ENCODE peak calls at places on chromosome 19, in eight cellular contexts. K is GM23248; X is pancreas; B is naive thymus-derived CD4-positive, alpha-beta T cell; S is colonic mucosa; A is body of pancreas; F is iPS DF 6.9; C is psoas muscle. P is an unnamed sample. For H3K9me3 and H3K27me3, the result is how much of the 10 kb centered on the place peaks cover.

GRCh38 chr19:31448221-31448657 is 99.0 kb upstream of the TSHZ3 start:
- DNase-seq in K (peak), X (peak), B (no peak), S (peak), A (peak), F (no peak), C (peak), P (no peak)

GRCh38 chr19:44808463-44809371 is at the start of gene BCAM:
- DNase-seq in K (peak), X (peak), B (no peak), S (peak), A (peak), F (no peak), C (peak), P (no peak)

GRCh38 chr19:21823224-21823623 is 12.8 kb downstream of the ZNF43 start:
- DNase-seq in K (no peak), X (no peak), B (no peak), S (no peak), A (no peak), F (no peak), C (no peak), P (no peak)

GRCh38 chr19:40607311-40607871 is 6.2 kb downstream of the LTBP4 start:
- DNase-seq in K (no peak), X (peak), B (no peak), S (peak), A (no peak), F (no peak), C (no peak), P (no peak)

GRCh38 chr19:18660051-18660910 is 23.2 kb upstream of the CRTC1 start:
- DNase-seq in K (peak), X (no peak), B (no peak), S (no peak), A (peak), F (no peak), C (peak), P (no peak)

GRCh38 chr19:27776524-27776923 is 1436.4 kb downstream of the UQCRFS1 start:
- DNase-seq in K (no peak), X (no peak), B (no peak), S (no peak), A (no peak), F (no peak), C (no peak), P (no peak)

GRCh38 chr19:1853295-1854031 is 5.2 kb upstream of the REXO1 start:
- DNase-seq in K (peak), X (peak), B (peak), S (peak), A (peak), F (no peak), C (peak), P (peak)

GRCh38 chr19:39325778-39326680 is 5.4 kb upstream of the LRFN1 start:
- DNase-seq in K (peak), X (no peak), B (no peak), S (no peak), A (no peak), F (no peak), C (no peak), P (no peak)

GRCh38 chr19:41192574-41193419 is at the start of gene CYP2S1:
- DNase-seq in K (peak), X (no peak), B (no peak), S (peak), A (no peak), F (no peak), C (no peak), P (no peak)

GRCh38 chr19:7196721-7197168 is 97.5 kb downstream of the INSR start:
- DNase-seq in K (peak), X (no peak), B (no peak), S (peak), A (peak), F (no peak), C (peak), P (no peak)

GRCh38 chr19:1161716-1162115 is 12.4 kb downstream of the SBNO2 start:
- DNase-seq in K (peak), X (no peak), B (no peak), S (no peak), A (no peak), F (no peak), C (peak), P (no peak)

GRCh38 chr19:48625891-48626327 is 6.6 kb downstream of the SPHK2 start:
- DNase-seq in K (no peak), X (peak), B (no peak), S (peak), A (no peak), F (no peak), C (no peak), P (no peak)

GRCh38 chr19:2164020-2164988 is 571 bp downstream of the DOT1L start:
- DNase-seq in K (peak), X (peak), B (no peak), S (peak), A (no peak), F (no peak), C (no peak), P (no peak)

GRCh38 chr19:17125728-17126677 is 50.4 kb downstream of the MYO9B start:
- DNase-seq in K (peak), X (no peak), B (peak), S (peak), A (peak), F (no peak), C (peak), P (peak)

GRCh38 chr19:45352062-45352461 is 11.5 kb downstream of the KLC3 start:
- DNase-seq in K (no peak), X (no peak), B (no peak), S (no peak), A (no peak), F (no peak), C (no peak), P (no peak)

GRCh38 chr19:17579523-17580244 is 24.2 kb downstream of the COLGALT1 start:
- DNase-seq in K (peak), X (peak), B (no peak), S (peak), A (peak), F (peak), C (peak), P (no peak)

GRCh38 chr19:48332662-48333466 is 7.5 kb downstream of the EMP3 start:
- DNase-seq in K (peak), X (peak), B (peak), S (peak), A (peak), F (no peak), C (peak), P (peak)

GRCh38 chr19:46392252-46392801 is 21.0 kb downstream of the CCDC8 start:
- DNase-seq in K (peak), X (peak), B (no peak), S (no peak), A (peak), F (no peak), C (no peak), P (no peak)

GRCh38 chr19:18685597-18686164 is 2.2 kb downstream of the CRTC1 start:
- DNase-seq in K (peak), X (peak), B (no peak), S (no peak), A (no peak), F (no peak), C (no peak), P (no peak)

GRCh38 chr19:3609779-3610719 is 3.4 kb upstream of the TBXA2R start:
- DNase-seq in K (peak), X (no peak), B (no peak), S (no peak), A (no peak), F (no peak), C (no peak), P (no peak)

GRCh38 chr19:18657590-18658365 is 20.9 kb downstream of the KLHL26 start:
- DNase-seq in K (peak), X (no peak), B (no peak), S (no peak), A (peak), F (no peak), C (peak), P (no peak)

GRCh38 chr19:48873476-48874308 is 1.5 kb downstream of the PPP1R15A start:
- DNase-seq in K (peak), X (peak), B (no peak), S (no peak), A (no peak), F (no peak), C (no peak), P (no peak)

GRCh38 chr19:1189419-1189818 is 15.4 kb upstream of the SBNO2 start:
- DNase-seq in K (no peak), X (no peak), B (no peak), S (no peak), A (no peak), F (no peak), C (no peak), P (no peak)

GRCh38 chr19:48698046-48698445 is 2.3 kb downstream of the FUT2 start:
- DNase-seq in K (peak), X (no peak), B (no peak), S (peak), A (peak), F (no peak), C (no peak), P (no peak)

GRCh38 chr19:4692275-4693077 is 22.3 kb upstream of the MYDGF start:
- DNase-seq in K (no peak), X (peak), B (no peak), S (no peak), A (no peak), F (no peak), C (no peak), P (no peak)

GRCh38 chr19:39599116-39599515 is 3.2 kb upstream of the LGALS13 start:
- DNase-seq in K (peak), X (no peak), B (no peak), S (no peak), A (no peak), F (no peak), C (no peak), P (no peak)

GRCh38 chr19:7565332-7565731 is 29.8 kb downstream of the PNPLA6 start:
- DNase-seq in K (no peak), X (no peak), B (no peak), S (no peak), A (no peak), F (no peak), C (no peak), P (no peak)

GRCh38 chr19:20367811-20368294 is 197.7 kb downstream of the ZNF737 start:
- DNase-seq in K (no peak), X (no peak), B (no peak), S (no peak), A (peak), F (peak), C (no peak), P (no peak)

DNA sequence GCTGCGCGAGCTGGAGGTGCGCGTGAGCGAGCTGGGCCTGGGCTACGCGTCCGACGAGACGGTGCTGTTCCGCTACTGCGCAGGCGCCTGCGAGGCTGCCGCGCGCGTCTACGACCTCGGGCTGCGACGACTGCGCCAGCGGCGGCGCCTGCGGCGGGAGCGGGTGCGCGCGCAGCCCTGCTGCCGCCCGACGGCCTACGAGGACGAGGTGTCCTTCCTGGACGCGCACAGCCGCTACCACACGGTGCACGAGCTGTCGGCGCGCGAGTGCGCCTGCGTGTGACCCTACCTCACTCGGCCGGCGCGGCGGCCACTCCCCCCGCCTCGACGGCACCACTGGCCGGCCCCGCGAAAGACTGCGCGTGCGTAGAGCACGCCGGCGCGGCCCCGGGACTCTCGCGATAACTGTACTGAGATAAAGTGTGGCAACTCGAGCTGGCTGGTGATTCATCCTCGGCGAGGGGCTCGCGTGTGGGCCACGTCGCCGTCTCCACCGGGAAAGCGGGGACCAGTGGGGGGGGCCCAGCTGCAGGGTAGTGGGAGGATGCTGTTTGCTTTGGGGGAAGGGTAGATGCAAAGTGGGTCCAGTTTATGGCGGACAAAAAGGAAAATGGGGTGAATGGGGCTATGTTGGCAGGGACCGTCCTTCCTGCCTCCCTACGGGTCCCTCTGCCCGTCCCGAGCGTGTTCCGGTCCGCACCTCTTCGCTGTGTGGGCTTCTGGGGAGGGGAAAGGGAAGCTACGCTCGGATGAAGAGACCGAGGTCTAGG is 11.4 kb downstream of the FUT6 start:
- DNase-seq in K (peak), X (peak), B (peak), S (peak), A (peak), F (peak), C (peak), P (peak)
- H3K9me3 ChIP-seq in K (under half), X (under half), B (under half), S (under half), A (under half), F (under half), C (under half), P (under half)

GRCh38 chr19:50269653-50270052 is 59.5 kb downstream of the KCNC3 start:
- DNase-seq in K (no peak), X (no peak), B (no peak), S (no peak), A (no peak), F (no peak), C (no peak), P (no peak)

GRCh38 chr19:50272263-50272897 is 56.8 kb downstream of the KCNC3 start:
- DNase-seq in K (no peak), X (peak), B (no peak), S (no peak), A (no peak), F (no peak), C (no peak), P (no peak)

GRCh38 chr19:50276370-50277063 is 52.7 kb downstream of the KCNC3 start:
- DNase-seq in K (no peak), X (no peak), B (no peak), S (no peak), A (no peak), F (no peak), C (no peak), P (no peak)

GRCh38 chr19:50275577-50276368 is 53.4 kb downstream of the KCNC3 start:
- DNase-seq in K (no peak), X (peak), B (no peak), S (no peak), A (no peak), F (no peak), C (no peak), P (no peak)

GRCh38 chr19:50273821-50274220 is 55.4 kb downstream of the KCNC3 start:
- DNase-seq in K (no peak), X (no peak), B (no peak), S (no peak), A (no peak), F (no peak), C (no peak), P (no peak)
- H3K27me3 ChIP-seq in K (under half), X (under half), B (under half), S (under half), A (under half), F (under half), C (under half), P (under half)

GRCh38 chr19:36972594-36972993 is 56.5 kb downstream of the ZNF568 start:
- DNase-seq in K (peak), X (peak), B (no peak), S (no peak), A (peak), F (no peak), C (no peak), P (no peak)
- H3K9me3 ChIP-seq in K (under half), X (under half), B (under half), S (under half), A (under half), F (under half), C (under half), P (under half)

DNA sequence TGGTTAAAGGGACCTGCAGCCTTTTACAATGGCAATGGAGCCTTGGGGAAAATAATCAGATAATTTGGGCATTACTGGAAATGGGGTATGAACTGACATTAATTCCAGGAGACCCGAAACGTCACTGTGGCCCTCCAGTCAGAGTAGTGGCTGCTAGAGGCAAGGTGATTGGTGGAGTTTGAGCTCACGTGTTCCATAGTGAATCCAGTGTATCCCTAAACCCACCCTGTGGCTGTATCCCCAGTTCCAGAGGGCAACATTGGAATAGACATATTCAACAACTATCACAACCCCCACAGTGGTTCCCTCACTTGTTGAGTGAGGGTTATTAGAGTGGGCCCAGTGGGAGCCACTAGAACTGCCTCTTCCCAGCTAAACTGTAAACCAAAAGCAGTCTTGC is 3.3 kb upstream of the LILRA2 start:
- DNase-seq in K (no peak), X (no peak), B (no peak), S (no peak), A (no peak), F (no peak), C (no peak), P (no peak)
- H3K27me3 ChIP-seq in K (under half), X (under half), B (under half), S (under half), A (under half), F (under half), C (under half), P (under half)

DNA sequence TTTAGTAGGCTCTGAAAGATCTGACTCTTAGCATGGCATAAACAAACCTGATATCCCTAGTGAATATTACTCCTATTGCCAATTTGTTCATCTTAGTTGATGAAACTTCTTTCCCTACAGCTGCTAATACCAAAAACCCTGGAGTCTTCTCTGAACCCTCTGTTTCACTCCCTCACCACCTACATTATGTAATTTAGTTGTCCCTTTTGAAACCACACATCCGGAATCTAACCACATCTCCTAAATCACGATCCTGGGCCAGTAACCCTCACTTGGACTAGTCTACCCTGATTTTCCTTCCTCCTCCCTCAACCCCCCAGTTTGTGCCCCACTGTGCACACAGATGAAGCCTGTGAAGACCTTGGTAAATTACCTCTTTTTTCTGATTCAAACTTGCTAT is 1.2 kb downstream of the ZNF256 start:
- DNase-seq in K (no peak), X (no peak), B (no peak), S (no peak), A (no peak), F (no peak), C (no peak), P (no peak)
- H3K9me3 ChIP-seq in K (under half), X (under half), B (under half), S (under half), A (half or more), F (under half), C (half or more), P (under half)

GRCh38 chr19:35106898-35107540 is 8.6 kb upstream of the FXYD3 start:
- DNase-seq in K (no peak), X (no peak), B (no peak), S (no peak), A (no peak), F (no peak), C (no peak), P (no peak)

GRCh38 chr19:35110974-35111373 is 4.6 kb upstream of the FXYD3 start:
- DNase-seq in K (no peak), X (no peak), B (no peak), S (no peak), A (no peak), F (no peak), C (no peak), P (no peak)

GRCh38 chr19:35108730-35109129 is 6.9 kb upstream of the FXYD3 start:
- DNase-seq in K (no peak), X (no peak), B (no peak), S (no peak), A (no peak), F (no peak), C (no peak), P (no peak)

GRCh38 chr19:35107541-35107939 is 8.1 kb upstream of the FXYD3 start:
- DNase-seq in K (peak), X (no peak), B (no peak), S (peak), A (no peak), F (no peak), C (no peak), P (no peak)

GRCh38 chr19:35109395-35110112 is 6.1 kb upstream of the FXYD3 start:
- DNase-seq in K (peak), X (no peak), B (no peak), S (no peak), A (no peak), F (no peak), C (no peak), P (no peak)
- H3K27me3 ChIP-seq in K (under half), X (under half), B (under half), S (under half), A (under half), F (under half), C (under half), P (under half)

P was measured in effector memory CD4-positive, alpha-beta T cell.